ENCODE peak calls at places on chromosome 6, in seven cellular contexts. One of them, this sample, is unnamed.

GRCh38 chr6:36120979-36121706 is 9.2 kb upstream of the MAPK13 start:
- DNase-seq in activated gamma-delta T cell treated with Interleukin-2 at 50 U/mL for 16 hours: peak
- DNase-seq in midbrain: no peak
- DNase-seq in cardiac fibroblast: peak
- DNase-seq in OCI-LY7: peak
- DNase-seq in stimulated activated CD8-positive, alpha-beta memory T cell treated with anti-CD3 and anti-CD28 coated beads, Interleukin-12 subunit alpha, Interleukin-12 subunit beta, amount 100 ng/mL, for 4 hours: peak
- DNase-seq in DMS153: no peak
- DNase-seq in this sample: no peak

GRCh38 chr6:165605182-165605875 is 57.7 kb downstream of the PDE10A start:
- DNase-seq in activated gamma-delta T cell treated with Interleukin-2 at 50 U/mL for 16 hours: no peak
- DNase-seq in midbrain: no peak
- DNase-seq in cardiac fibroblast: no peak
- DNase-seq in OCI-LY7: no peak
- DNase-seq in stimulated activated CD8-positive, alpha-beta memory T cell treated with anti-CD3 and anti-CD28 coated beads, Interleukin-12 subunit alpha, Interleukin-12 subunit beta, amount 100 ng/mL, for 4 hours: no peak
- DNase-seq in DMS153: no peak
- DNase-seq in this sample: no peak

GRCh38 chr6:151313060-151313459 is 73.3 kb downstream of the AKAP12 start:
- DNase-seq in activated gamma-delta T cell treated with Interleukin-2 at 50 U/mL for 16 hours: no peak
- DNase-seq in midbrain: no peak
- DNase-seq in cardiac fibroblast: peak
- DNase-seq in OCI-LY7: no peak
- DNase-seq in stimulated activated CD8-positive, alpha-beta memory T cell treated with anti-CD3 and anti-CD28 coated beads, Interleukin-12 subunit alpha, Interleukin-12 subunit beta, amount 100 ng/mL, for 4 hours: no peak
- DNase-seq in DMS153: peak
- DNase-seq in this sample: peak

GRCh38 chr6:19325335-19325789 is 511.8 kb upstream of the ID4 start:
- DNase-seq in activated gamma-delta T cell treated with Interleukin-2 at 50 U/mL for 16 hours: no peak
- DNase-seq in midbrain: no peak
- DNase-seq in cardiac fibroblast: no peak
- DNase-seq in OCI-LY7: no peak
- DNase-seq in stimulated activated CD8-positive, alpha-beta memory T cell treated with anti-CD3 and anti-CD28 coated beads, Interleukin-12 subunit alpha, Interleukin-12 subunit beta, amount 100 ng/mL, for 4 hours: no peak
- DNase-seq in DMS153: no peak
- DNase-seq in this sample: no peak

GRCh38 chr6:45472383-45472782 is 94.6 kb upstream of the SUPT3H start:
- DNase-seq in activated gamma-delta T cell treated with Interleukin-2 at 50 U/mL for 16 hours: no peak
- DNase-seq in midbrain: peak
- DNase-seq in cardiac fibroblast: peak
- DNase-seq in OCI-LY7: no peak
- DNase-seq in stimulated activated CD8-positive, alpha-beta memory T cell treated with anti-CD3 and anti-CD28 coated beads, Interleukin-12 subunit alpha, Interleukin-12 subunit beta, amount 100 ng/mL, for 4 hours: no peak
- DNase-seq in DMS153: no peak
- DNase-seq in this sample: no peak

GRCh38 chr6:133918208-133918930 is 29.5 kb downstream of the TCF21 start:
- DNase-seq in activated gamma-delta T cell treated with Interleukin-2 at 50 U/mL for 16 hours: no peak
- DNase-seq in midbrain: no peak
- DNase-seq in cardiac fibroblast: no peak
- DNase-seq in OCI-LY7: no peak
- DNase-seq in stimulated activated CD8-positive, alpha-beta memory T cell treated with anti-CD3 and anti-CD28 coated beads, Interleukin-12 subunit alpha, Interleukin-12 subunit beta, amount 100 ng/mL, for 4 hours: no peak
- DNase-seq in DMS153: no peak
- DNase-seq in this sample: no peak

GRCh38 chr6:91276315-91276714 is 689.4 kb upstream of the MAP3K7 start:
- DNase-seq in activated gamma-delta T cell treated with Interleukin-2 at 50 U/mL for 16 hours: no peak
- DNase-seq in midbrain: no peak
- DNase-seq in cardiac fibroblast: no peak
- DNase-seq in OCI-LY7: peak
- DNase-seq in stimulated activated CD8-positive, alpha-beta memory T cell treated with anti-CD3 and anti-CD28 coated beads, Interleukin-12 subunit alpha, Interleukin-12 subunit beta, amount 100 ng/mL, for 4 hours: no peak
- DNase-seq in DMS153: peak
- DNase-seq in this sample: no peak

GRCh38 chr6:134029495-134030455 is 22.6 kb downstream of the SLC2A12 start:
- DNase-seq in activated gamma-delta T cell treated with Interleukin-2 at 50 U/mL for 16 hours: no peak
- DNase-seq in midbrain: no peak
- DNase-seq in cardiac fibroblast: peak
- DNase-seq in OCI-LY7: no peak
- DNase-seq in stimulated activated CD8-positive, alpha-beta memory T cell treated with anti-CD3 and anti-CD28 coated beads, Interleukin-12 subunit alpha, Interleukin-12 subunit beta, amount 100 ng/mL, for 4 hours: no peak
- DNase-seq in DMS153: no peak
- DNase-seq in this sample: peak

GRCh38 chr6:163147988-163148387 is 266.5 kb upstream of the QKI start:
- DNase-seq in activated gamma-delta T cell treated with Interleukin-2 at 50 U/mL for 16 hours: no peak
- DNase-seq in midbrain: peak
- DNase-seq in cardiac fibroblast: peak
- DNase-seq in OCI-LY7: no peak
- DNase-seq in stimulated activated CD8-positive, alpha-beta memory T cell treated with anti-CD3 and anti-CD28 coated beads, Interleukin-12 subunit alpha, Interleukin-12 subunit beta, amount 100 ng/mL, for 4 hours: no peak
- DNase-seq in DMS153: no peak
- DNase-seq in this sample: no peak

GRCh38 chr6:89921691-89922090 is 27.4 kb downstream of the GJA10 start:
- DNase-seq in activated gamma-delta T cell treated with Interleukin-2 at 50 U/mL for 16 hours: no peak
- DNase-seq in midbrain: no peak
- DNase-seq in cardiac fibroblast: no peak
- DNase-seq in OCI-LY7: no peak
- DNase-seq in stimulated activated CD8-positive, alpha-beta memory T cell treated with anti-CD3 and anti-CD28 coated beads, Interleukin-12 subunit alpha, Interleukin-12 subunit beta, amount 100 ng/mL, for 4 hours: no peak
- DNase-seq in DMS153: no peak
- DNase-seq in this sample: no peak

GRCh38 chr6:143596857-143597256 is 80.9 kb upstream of the PHACTR2 start:
- DNase-seq in activated gamma-delta T cell treated with Interleukin-2 at 50 U/mL for 16 hours: no peak
- DNase-seq in midbrain: no peak
- DNase-seq in cardiac fibroblast: peak
- DNase-seq in OCI-LY7: no peak
- DNase-seq in stimulated activated CD8-positive, alpha-beta memory T cell treated with anti-CD3 and anti-CD28 coated beads, Interleukin-12 subunit alpha, Interleukin-12 subunit beta, amount 100 ng/mL, for 4 hours: no peak
- DNase-seq in DMS153: no peak
- DNase-seq in this sample: no peak

GRCh38 chr6:56380476-56380875 is 133.1 kb upstream of the COL21A1 start:
- DNase-seq in activated gamma-delta T cell treated with Interleukin-2 at 50 U/mL for 16 hours: no peak
- DNase-seq in midbrain: no peak
- DNase-seq in cardiac fibroblast: no peak
- DNase-seq in OCI-LY7: no peak
- DNase-seq in stimulated activated CD8-positive, alpha-beta memory T cell treated with anti-CD3 and anti-CD28 coated beads, Interleukin-12 subunit alpha, Interleukin-12 subunit beta, amount 100 ng/mL, for 4 hours: no peak
- DNase-seq in DMS153: no peak
- DNase-seq in this sample: no peak

GRCh38 chr6:7909323-7910276 is 988 bp downstream of the TXNDC5 start:
- DNase-seq in activated gamma-delta T cell treated with Interleukin-2 at 50 U/mL for 16 hours: peak
- DNase-seq in midbrain: no peak
- DNase-seq in cardiac fibroblast: peak
- DNase-seq in OCI-LY7: peak
- DNase-seq in stimulated activated CD8-positive, alpha-beta memory T cell treated with anti-CD3 and anti-CD28 coated beads, Interleukin-12 subunit alpha, Interleukin-12 subunit beta, amount 100 ng/mL, for 4 hours: peak
- DNase-seq in DMS153: no peak
- DNase-seq in this sample: no peak

GRCh38 chr6:40164345-40164755 is 230.1 kb upstream of the MOCS1 start:
- DNase-seq in activated gamma-delta T cell treated with Interleukin-2 at 50 U/mL for 16 hours: no peak
- DNase-seq in midbrain: peak
- DNase-seq in cardiac fibroblast: no peak
- DNase-seq in OCI-LY7: no peak
- DNase-seq in stimulated activated CD8-positive, alpha-beta memory T cell treated with anti-CD3 and anti-CD28 coated beads, Interleukin-12 subunit alpha, Interleukin-12 subunit beta, amount 100 ng/mL, for 4 hours: no peak
- DNase-seq in DMS153: no peak
- DNase-seq in this sample: no peak

GRCh38 chr6:104638841-104639290 is 220.9 kb downstream of the HACE1 start:
- DNase-seq in activated gamma-delta T cell treated with Interleukin-2 at 50 U/mL for 16 hours: no peak
- DNase-seq in midbrain: no peak
- DNase-seq in cardiac fibroblast: peak
- DNase-seq in OCI-LY7: peak
- DNase-seq in stimulated activated CD8-positive, alpha-beta memory T cell treated with anti-CD3 and anti-CD28 coated beads, Interleukin-12 subunit alpha, Interleukin-12 subunit beta, amount 100 ng/mL, for 4 hours: no peak
- DNase-seq in DMS153: no peak
- DNase-seq in this sample: no peak

GRCh38 chr6:138404666-138405337 is 779 bp downstream of the HEBP2 start:
- DNase-seq in activated gamma-delta T cell treated with Interleukin-2 at 50 U/mL for 16 hours: no peak
- DNase-seq in midbrain: peak
- DNase-seq in cardiac fibroblast: peak
- DNase-seq in OCI-LY7: peak
- DNase-seq in stimulated activated CD8-positive, alpha-beta memory T cell treated with anti-CD3 and anti-CD28 coated beads, Interleukin-12 subunit alpha, Interleukin-12 subunit beta, amount 100 ng/mL, for 4 hours: no peak
- DNase-seq in DMS153: no peak
- DNase-seq in this sample: no peak

GRCh38 chr6:130412556-130413290 is 46.9 kb downstream of the TMEM200A start:
- DNase-seq in activated gamma-delta T cell treated with Interleukin-2 at 50 U/mL for 16 hours: no peak
- DNase-seq in midbrain: no peak
- DNase-seq in cardiac fibroblast: peak
- DNase-seq in OCI-LY7: no peak
- DNase-seq in stimulated activated CD8-positive, alpha-beta memory T cell treated with anti-CD3 and anti-CD28 coated beads, Interleukin-12 subunit alpha, Interleukin-12 subunit beta, amount 100 ng/mL, for 4 hours: no peak
- DNase-seq in DMS153: no peak
- DNase-seq in this sample: no peak

GRCh38 chr6:53284901-53285300 is 63.8 kb downstream of the ELOVL5 start:
- DNase-seq in activated gamma-delta T cell treated with Interleukin-2 at 50 U/mL for 16 hours: no peak
- DNase-seq in midbrain: no peak
- DNase-seq in cardiac fibroblast: no peak
- DNase-seq in OCI-LY7: no peak
- DNase-seq in stimulated activated CD8-positive, alpha-beta memory T cell treated with anti-CD3 and anti-CD28 coated beads, Interleukin-12 subunit alpha, Interleukin-12 subunit beta, amount 100 ng/mL, for 4 hours: no peak
- DNase-seq in DMS153: no peak
- DNase-seq in this sample: no peak

GRCh38 chr6:43009124-43009523 is 4.6 kb downstream of the MEA1 start:
- DNase-seq in activated gamma-delta T cell treated with Interleukin-2 at 50 U/mL for 16 hours: no peak
- DNase-seq in midbrain: peak
- DNase-seq in cardiac fibroblast: peak
- DNase-seq in OCI-LY7: peak
- DNase-seq in stimulated activated CD8-positive, alpha-beta memory T cell treated with anti-CD3 and anti-CD28 coated beads, Interleukin-12 subunit alpha, Interleukin-12 subunit beta, amount 100 ng/mL, for 4 hours: no peak
- DNase-seq in DMS153: no peak
- DNase-seq in this sample: no peak

GRCh38 chr6:40138273-40138720 is 204.0 kb upstream of the MOCS1 start:
- DNase-seq in activated gamma-delta T cell treated with Interleukin-2 at 50 U/mL for 16 hours: no peak
- DNase-seq in midbrain: no peak
- DNase-seq in cardiac fibroblast: no peak
- DNase-seq in OCI-LY7: no peak
- DNase-seq in stimulated activated CD8-positive, alpha-beta memory T cell treated with anti-CD3 and anti-CD28 coated beads, Interleukin-12 subunit alpha, Interleukin-12 subunit beta, amount 100 ng/mL, for 4 hours: no peak
- DNase-seq in DMS153: no peak
- DNase-seq in this sample: no peak

GRCh38 chr6:108699290-108700041 is 138.7 kb downstream of the FOXO3 start:
- DNase-seq in activated gamma-delta T cell treated with Interleukin-2 at 50 U/mL for 16 hours: no peak
- DNase-seq in midbrain: no peak
- DNase-seq in cardiac fibroblast: no peak
- DNase-seq in OCI-LY7: no peak
- DNase-seq in stimulated activated CD8-positive, alpha-beta memory T cell treated with anti-CD3 and anti-CD28 coated beads, Interleukin-12 subunit alpha, Interleukin-12 subunit beta, amount 100 ng/mL, for 4 hours: no peak
- DNase-seq in DMS153: peak
- DNase-seq in this sample: peak

GRCh38 chr6:151914475-151914874 is 107.0 kb downstream of the ESR1 start:
- DNase-seq in activated gamma-delta T cell treated with Interleukin-2 at 50 U/mL for 16 hours: no peak
- DNase-seq in midbrain: no peak
- DNase-seq in cardiac fibroblast: peak
- DNase-seq in OCI-LY7: no peak
- DNase-seq in stimulated activated CD8-positive, alpha-beta memory T cell treated with anti-CD3 and anti-CD28 coated beads, Interleukin-12 subunit alpha, Interleukin-12 subunit beta, amount 100 ng/mL, for 4 hours: no peak
- DNase-seq in DMS153: no peak
- DNase-seq in this sample: no peak

GRCh38 chr6:86943819-86944407 is 6.6 kb downstream of the HTR1E start:
- DNase-seq in activated gamma-delta T cell treated with Interleukin-2 at 50 U/mL for 16 hours: no peak
- DNase-seq in midbrain: no peak
- DNase-seq in cardiac fibroblast: no peak
- DNase-seq in OCI-LY7: no peak
- DNase-seq in stimulated activated CD8-positive, alpha-beta memory T cell treated with anti-CD3 and anti-CD28 coated beads, Interleukin-12 subunit alpha, Interleukin-12 subunit beta, amount 100 ng/mL, for 4 hours: no peak
- DNase-seq in DMS153: no peak
- DNase-seq in this sample: no peak

GRCh38 chr6:113122060-113122459 is 735.1 kb upstream of the MARCKS start:
- DNase-seq in activated gamma-delta T cell treated with Interleukin-2 at 50 U/mL for 16 hours: no peak
- DNase-seq in midbrain: no peak
- DNase-seq in cardiac fibroblast: peak
- DNase-seq in OCI-LY7: no peak
- DNase-seq in stimulated activated CD8-positive, alpha-beta memory T cell treated with anti-CD3 and anti-CD28 coated beads, Interleukin-12 subunit alpha, Interleukin-12 subunit beta, amount 100 ng/mL, for 4 hours: no peak
- DNase-seq in DMS153: no peak
- DNase-seq in this sample: no peak